ENCODE peak calls at places on chromosome 1, in eight cellular contexts. Q is H4; W is amygdala; Y is GOT3; X is fibroblast of pulmonary artery; R is stimulated activated naive CD4-positive, alpha-beta T cell; K is left ventricle myocardium superior; V is Peyer's patch. C is an unnamed sample.

GRCh38 chr1:86866665-86867064 is 47.3 kb downstream of the SELENOF start:
- DNase-seq in Q (peak), W (no peak), Y (no peak), X (peak), R (no peak), K (no peak), V (no peak), C (no peak)

GRCh38 chr1:69787151-69787550 is 219.4 kb downstream of the LRRC7 start:
- DNase-seq in Q (no peak), W (no peak), Y (no peak), X (no peak), R (no peak), K (no peak), V (no peak), C (no peak)

GRCh38 chr1:51592711-51593110 is 24.2 kb upstream of the OSBPL9 start:
- DNase-seq in Q (no peak), W (no peak), Y (no peak), X (no peak), R (no peak), K (no peak), V (no peak), C (no peak)

GRCh38 chr1:184555665-184556641 is 169.1 kb downstream of the C1orf21 start:
- DNase-seq in Q (no peak), W (no peak), Y (no peak), X (no peak), R (no peak), K (no peak), V (no peak), C (no peak)

GRCh38 chr1:246608616-246609376 is 42.5 kb downstream of the CNST start:
- DNase-seq in Q (peak), W (no peak), Y (no peak), X (peak), R (no peak), K (peak), V (peak), C (peak)

GRCh38 chr1:203422116-203422515 is 53.5 kb upstream of the PRELP start:
- DNase-seq in Q (no peak), W (no peak), Y (no peak), X (no peak), R (no peak), K (no peak), V (no peak), C (no peak)

GRCh38 chr1:94646151-94646643 is 104.6 kb upstream of the F3 start:
- DNase-seq in Q (peak), W (no peak), Y (no peak), X (peak), R (no peak), K (no peak), V (no peak), C (no peak)

GRCh38 chr1:65002508-65003315 is 36.4 kb upstream of the JAK1 start:
- DNase-seq in Q (peak), W (no peak), Y (peak), X (peak), R (peak), K (peak), V (peak), C (peak)

GRCh38 chr1:9079980-9080703 is 10.7 kb upstream of the SLC2A5 start:
- DNase-seq in Q (no peak), W (no peak), Y (no peak), X (no peak), R (no peak), K (no peak), V (no peak), C (no peak)

GRCh38 chr1:47412437-47412836 is 3.6 kb upstream of the FOXE3 start:
- DNase-seq in Q (no peak), W (no peak), Y (no peak), X (no peak), R (no peak), K (no peak), V (no peak), C (no peak)

GRCh38 chr1:245220381-245220985 is 65.7 kb downstream of the KIF26B start:
- DNase-seq in Q (no peak), W (no peak), Y (no peak), X (no peak), R (no peak), K (no peak), V (no peak), C (no peak)

GRCh38 chr1:20885121-20885520 is 98.0 kb upstream of the HP1BP3 start:
- DNase-seq in Q (peak), W (no peak), Y (no peak), X (peak), R (no peak), K (no peak), V (no peak), C (no peak)

GRCh38 chr1:184695023-184695422 is 59.6 kb downstream of the EDEM3 start:
- DNase-seq in Q (no peak), W (no peak), Y (no peak), X (peak), R (no peak), K (no peak), V (no peak), C (no peak)

GRCh38 chr1:31798086-31798432 is 17.8 kb downstream of the SPOCD1 start:
- DNase-seq in Q (no peak), W (no peak), Y (no peak), X (no peak), R (no peak), K (no peak), V (peak), C (no peak)

GRCh38 chr1:199515261-199515660 is 512.2 kb upstream of the NR5A2 start:
- DNase-seq in Q (no peak), W (no peak), Y (no peak), X (no peak), R (no peak), K (no peak), V (no peak), C (no peak)

GRCh38 chr1:22665752-22666151 is 12.7 kb downstream of the C1QB start:
- DNase-seq in Q (no peak), W (no peak), Y (no peak), X (peak), R (no peak), K (no peak), V (peak), C (no peak)

GRCh38 chr1:27906764-27907163 is 28.0 kb upstream of the SMPDL3B start:
- DNase-seq in Q (no peak), W (no peak), Y (no peak), X (no peak), R (no peak), K (no peak), V (no peak), C (peak)

GRCh38 chr1:205782627-205783470 is 7.6 kb upstream of the RAB29 start:
- DNase-seq in Q (no peak), W (no peak), Y (no peak), X (no peak), R (no peak), K (no peak), V (no peak), C (no peak)

GRCh38 chr1:180294711-180295110 is 64.6 kb downstream of the LHX4 start:
- DNase-seq in Q (no peak), W (no peak), Y (no peak), X (no peak), R (no peak), K (no peak), V (no peak), C (no peak)

GRCh38 chr1:152018537-152018936 is 18.3 kb downstream of the S100A11 start:
- DNase-seq in Q (no peak), W (no peak), Y (no peak), X (peak), R (no peak), K (no peak), V (no peak), C (no peak)

GRCh38 chr1:161730050-161730564 is 8.8 kb downstream of the FCRLB start:
- DNase-seq in Q (no peak), W (no peak), Y (no peak), X (peak), R (no peak), K (no peak), V (no peak), C (no peak)

GRCh38 chr1:225934711-225935110 is 6.3 kb downstream of the LEFTY2 start:
- DNase-seq in Q (peak), W (no peak), Y (no peak), X (no peak), R (no peak), K (no peak), V (no peak), C (no peak)

GRCh38 chr1:198879711-198880306 is 241.0 kb downstream of the PTPRC start:
- DNase-seq in Q (no peak), W (no peak), Y (no peak), X (no peak), R (no peak), K (no peak), V (no peak), C (no peak)

GRCh38 chr1:246158131-246158530 is 348.9 kb downstream of the SMYD3 start:
- DNase-seq in Q (no peak), W (no peak), Y (no peak), X (no peak), R (no peak), K (no peak), V (no peak), C (no peak)

GRCh38 chr1:233295775-233296322 is 324 bp upstream of the PCNX2 start:
- DNase-seq in Q (no peak), W (no peak), Y (no peak), X (no peak), R (no peak), K (no peak), V (no peak), C (no peak)